ENCODE peak calls at places on chromosomes 1 and 21, in eight cellular contexts. X, H, W, N, B, Q, R and Z are unnamed samples.

GRCh38 chr21:25556087-25556486 is 51.2 kb downstream of the MRPL39 start:
- DNase-seq in X (no peak), H (no peak), W (no peak), N (no peak), B (no peak), Q (no peak), R (no peak), Z (no peak)

GRCh38 chr1:200963076-200963475 is 60.4 kb downstream of the KIF21B start:
- DNase-seq in X (peak; percentile 65), H (no peak), W (no peak), N (no peak), B (no peak), Q (no peak), R (no peak), Z (no peak)

GRCh38 chr1:42176902-42177519 is 12.5 kb upstream of the GUCA2A start:
- DNase-seq in X (peak; percentile 76), H (no peak), W (no peak), N (peak; percentile 54), B (no peak), Q (no peak), R (peak; percentile 81), Z (no peak)

GRCh38 chr1:232521660-232522059 is 108.3 kb downstream of the SIPA1L2 start:
- DNase-seq in X (no peak), H (no peak), W (no peak), N (no peak), B (no peak), Q (no peak), R (no peak), Z (no peak)

GRCh38 chr1:185654199-185654951 is 79.8 kb upstream of the HMCN1 start:
- DNase-seq in X (no peak), H (no peak), W (no peak), N (no peak), B (no peak), Q (no peak), R (peak; percentile 64), Z (no peak)

GRCh38 chr1:245541389-245541788 is 386.6 kb downstream of the KIF26B start:
- DNase-seq in X (no peak), H (no peak), W (no peak), N (no peak), B (no peak), Q (no peak), R (no peak), Z (no peak)

GRCh38 chr1:59878370-59878769 is 48.2 kb downstream of the CYP2J2 start:
- DNase-seq in X (no peak), H (no peak), W (no peak), N (no peak), B (no peak), Q (no peak), R (no peak), Z (no peak)

GRCh38 chr1:96632045-96632664 is 89.4 kb upstream of the PTBP2 start:
- DNase-seq in X (no peak), H (no peak), W (no peak), N (no peak), B (no peak), Q (no peak), R (no peak), Z (no peak)

GRCh38 chr1:163275222-163275621 is 46.5 kb upstream of the NUF2 start:
- DNase-seq in X (no peak), H (no peak), W (no peak), N (no peak), B (no peak), Q (no peak), R (peak; percentile 32), Z (no peak)

GRCh38 chr1:118154220-118154619 is 30.8 kb downstream of the SPAG17 start:
- DNase-seq in X (peak; percentile 26), H (no peak), W (no peak), N (no peak), B (no peak), Q (no peak), R (peak; percentile 65), Z (no peak)

GRCh38 chr21:26140185-26140584 is 30.4 kb downstream of the APP start:
- DNase-seq in X (peak; percentile 86), H (peak; percentile 62), W (no peak), N (no peak), B (peak; percentile 64), Q (peak; percentile 36), R (peak; percentile 100), Z (no peak)

GRCh38 chr21:38349111-38349746 is 92.4 kb downstream of the KCNJ15 start:
- DNase-seq in X (peak; percentile 90), H (no peak), W (no peak), N (no peak), B (no peak), Q (no peak), R (peak; percentile 87), Z (no peak)

GRCh38 chr1:36522461-36523229 is 39.9 kb upstream of the CSF3R start:
- DNase-seq in X (peak; percentile 11), H (no peak), W (no peak), N (no peak), B (no peak), Q (no peak), R (no peak), Z (no peak)

GRCh38 chr1:10941891-10942541 is 70.4 kb upstream of the TARDBP start:
- DNase-seq in X (peak; percentile 98), H (peak; percentile 58), W (no peak), N (peak; percentile 52), B (peak; percentile 25), Q (peak; percentile 73), R (peak; percentile 28), Z (peak; percentile 66)
- H3K4me3 ChIP-seq in X (peak overlapping the region; percentile 49), H (no peak overlapping the region), W (no peak overlapping the region), N (no peak overlapping the region), B (no peak overlapping the region), Q (no peak overlapping the region), R (no peak overlapping the region), Z (no peak overlapping the region)

DNA sequence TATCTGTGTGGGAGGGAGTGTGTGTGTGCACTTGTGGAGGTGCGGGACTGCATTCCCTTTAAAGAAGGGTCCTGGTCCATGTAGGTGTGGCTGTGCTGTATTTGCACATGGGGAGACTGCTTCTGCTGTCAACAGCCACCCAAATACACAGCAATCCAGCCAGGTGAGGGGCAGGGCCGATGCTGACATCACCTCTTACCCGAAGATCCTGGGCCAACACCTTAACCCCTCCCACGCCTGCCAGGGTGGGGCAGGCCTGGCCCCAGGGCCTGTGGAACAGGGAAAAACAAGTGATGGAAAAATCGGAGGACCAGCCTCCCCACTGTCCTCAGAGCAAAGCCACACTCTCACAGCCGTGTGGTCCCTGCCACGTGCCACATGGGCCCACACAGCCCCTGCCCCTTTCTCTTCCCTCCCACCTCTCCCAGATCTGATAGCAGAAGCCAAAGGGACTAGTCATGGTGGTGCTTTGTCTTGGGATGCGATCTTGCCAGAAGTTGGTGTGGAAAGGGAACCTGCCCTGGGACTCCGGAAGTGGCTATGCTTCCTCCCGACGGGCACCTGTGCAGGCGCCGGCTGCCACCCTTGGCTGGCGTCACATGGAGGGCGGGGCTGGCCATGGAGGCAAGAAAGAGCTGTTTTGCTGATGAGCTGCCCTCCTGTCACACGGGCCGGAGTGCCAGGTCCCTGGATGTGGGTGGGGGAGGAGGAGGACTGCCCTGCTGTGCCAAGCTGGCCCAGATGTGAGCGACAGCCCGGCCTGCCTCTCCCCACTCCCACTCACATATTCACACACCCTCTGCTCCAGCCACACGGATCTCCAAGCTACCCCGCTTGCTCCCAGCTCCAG is 7.8 kb upstream of the CASZ1 start:
- DNase-seq in X (peak; percentile 51), H (no peak), W (peak; percentile 70), N (no peak), B (no peak), Q (peak; percentile 93), R (no peak), Z (no peak)
- H3K4me3 ChIP-seq in X (no peak overlapping the region), H (no peak overlapping the region), W (no peak overlapping the region), N (no peak overlapping the region), B (no peak overlapping the region), Q (no peak overlapping the region), R (no peak overlapping the region), Z (no peak overlapping the region)

GRCh38 chr1:100868364-100868995 is 26.2 kb downstream of the EXTL2 start:
- DNase-seq in X (no peak), H (no peak), W (no peak), N (peak; percentile 44), B (no peak), Q (no peak), R (peak; percentile 80), Z (no peak)
- H3K4me3 ChIP-seq in X (peak overlapping the region; percentile 51), H (no peak overlapping the region), W (no peak overlapping the region), N (no peak overlapping the region), B (no peak overlapping the region), Q (no peak overlapping the region), R (peak overlapping the region; percentile 43), Z (no peak overlapping the region)

DNA sequence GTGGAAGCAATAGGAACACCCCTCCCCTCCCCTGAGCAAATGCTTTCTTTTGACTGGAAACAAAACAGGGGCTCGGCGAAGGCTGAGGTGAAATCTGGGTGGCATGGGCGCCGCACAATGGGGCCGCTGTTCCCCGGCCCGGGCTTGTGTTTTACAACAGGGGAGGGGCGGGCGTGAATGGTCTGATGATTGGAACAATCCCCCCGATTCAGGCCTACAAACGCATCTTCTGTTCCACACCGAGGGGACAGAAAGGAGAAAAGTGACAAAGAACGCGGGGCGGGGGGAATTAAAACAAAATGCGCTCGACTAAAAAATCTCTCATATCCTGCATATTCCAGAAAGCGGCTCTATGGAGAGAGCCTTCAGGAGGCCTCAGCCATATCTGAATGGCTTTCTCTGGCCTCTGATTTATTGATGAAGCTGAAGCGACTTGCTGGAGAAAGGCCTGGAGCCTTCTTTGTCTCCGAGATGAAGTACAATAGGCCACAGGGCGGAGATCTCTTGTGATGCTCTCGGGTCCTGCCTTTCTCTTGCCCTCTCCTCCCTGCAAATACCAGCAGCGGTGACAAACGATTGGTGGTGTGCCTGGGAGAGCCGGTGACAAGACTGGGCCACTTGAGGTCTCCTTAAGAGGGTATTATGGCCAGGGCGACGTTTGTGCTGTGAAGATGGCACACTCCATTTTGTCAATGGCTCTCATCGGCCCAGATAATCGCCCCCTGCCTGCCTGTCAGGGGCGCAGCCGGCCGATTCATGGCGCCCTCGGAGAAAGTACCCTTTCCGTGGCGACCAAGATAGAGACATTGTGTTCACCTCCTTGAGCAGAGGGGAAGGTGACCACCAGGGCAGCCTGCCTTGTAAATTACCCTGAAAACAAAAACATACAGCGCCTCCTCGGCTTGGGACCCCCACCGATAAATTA is 47.1 kb upstream of the OLIG2 start:
- DNase-seq in X (peak; percentile 42), H (no peak), W (no peak), N (no peak), B (no peak), Q (no peak), R (no peak), Z (no peak)
- H3K4me3 ChIP-seq in X (no peak overlapping the region), H (no peak overlapping the region), W (no peak overlapping the region), N (no peak overlapping the region), B (no peak overlapping the region), Q (no peak overlapping the region), R (no peak overlapping the region), Z (no peak overlapping the region)

DNA sequence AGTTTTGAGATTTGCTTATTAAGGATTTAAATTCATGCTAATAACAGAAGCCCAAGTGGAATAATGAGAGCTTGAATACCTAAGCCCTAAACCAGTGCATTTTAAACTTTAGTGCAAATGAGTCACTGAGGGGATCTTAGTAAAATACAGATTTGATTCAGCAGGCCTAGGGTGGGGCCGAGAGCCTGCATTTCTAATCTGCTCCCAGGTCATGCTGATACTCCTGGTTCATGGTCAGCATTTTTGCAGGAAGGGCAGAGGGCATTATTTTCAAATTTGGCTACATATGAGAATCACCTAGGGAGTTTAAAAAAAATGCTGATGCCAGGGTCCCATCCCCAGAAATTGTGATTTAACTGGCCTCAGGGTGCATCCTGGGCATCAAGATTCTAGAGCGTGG is 39.2 kb downstream of the DNTTIP2 start:
- DNase-seq in X (peak; percentile 83), H (no peak), W (no peak), N (no peak), B (no peak), Q (no peak), R (no peak), Z (no peak)
- H3K4me3 ChIP-seq in X (no peak overlapping the region), H (no peak overlapping the region), W (no peak overlapping the region), N (no peak overlapping the region), B (no peak overlapping the region), Q (no peak overlapping the region), R (no peak overlapping the region), Z (no peak overlapping the region)